ENCODE peak calls at places on chromosomes 5 and 9, in nine cellular contexts. P, X, Z, T, C, N, Q, V and D are unnamed samples.
A peak's percentile ranks its signal among the peaks of the same experiment; 100 is the strongest.

GRCh38 chr5:51618234-51618633 is 235.0 kb downstream of the ISL1 start:
- DNase-seq in T (no peak), N (no peak), Q (no peak), Z (no peak), C (no peak), X (peak; percentile 41), P (no peak), V (no peak), D (no peak)

GRCh38 chr5:93088566-93088965 is 492.5 kb downstream of the NR2F1-AS1 start:
- DNase-seq in T (no peak), X (no peak), P (no peak), V (no peak), Q (no peak), C (no peak), N (no peak), Z (no peak), D (no peak)

GRCh38 chr9:95726756-95727155 is 148.7 kb upstream of the ERCC6L2 start:
- DNase-seq in X (peak; percentile 74), V (no peak), Z (no peak), T (no peak), P (no peak), C (peak; percentile 48), N (no peak), Q (no peak), D (peak; percentile 8)

GRCh38 chr9:26535146-26535545 is 357.5 kb downstream of the CAAP1 start:
- DNase-seq in C (no peak), Z (no peak), T (no peak), Q (no peak), P (no peak), N (no peak), X (no peak), V (no peak), D (no peak)

GRCh38 chr9:135971892-135972291 is 10.7 kb upstream of the UBAC1 start:
- DNase-seq in V (no peak), X (peak; percentile 96), Q (no peak), Z (peak; percentile 50), P (peak; percentile 86), C (peak; percentile 71), T (no peak), N (peak; percentile 81), D (no peak)

GRCh38 chr9:76423216-76424177 is 29.3 kb upstream of the RFK start:
- DNase-seq in X (no peak), N (no peak), V (no peak), T (no peak), P (no peak), Q (no peak), C (peak; percentile 96), Z (no peak), D (no peak)

GRCh38 chr5:159514229-159514822 is 184.0 kb upstream of the IL12B start:
- DNase-seq in Q (no peak), X (no peak), N (no peak), Z (no peak), T (no peak), P (no peak), C (no peak), V (no peak), D (no peak)

GRCh38 chr5:149702953-149703646 is 27.0 kb upstream of the PPARGC1B start:
- DNase-seq in V (no peak), T (no peak), X (no peak), N (no peak), Q (no peak), P (no peak), Z (no peak), C (no peak), D (no peak)

GRCh38 chr9:134494905-134495304 is 146.7 kb upstream of the COL5A1 start:
- DNase-seq in N (no peak), P (no peak), T (peak; percentile 47), Z (no peak), C (no peak), V (no peak), X (no peak), Q (no peak), D (no peak)

GRCh38 chr5:6202615-6203365 is 175.6 kb downstream of the MED10 start:
- DNase-seq in Z (no peak), P (no peak), N (no peak), T (no peak), C (peak; percentile 19), Q (no peak), V (no peak), X (peak; percentile 78), D (no peak)

GRCh38 chr5:9207820-9208418 is 338.0 kb downstream of the SEMA5A start:
- DNase-seq in T (no peak), V (no peak), P (no peak), C (peak; percentile 34), X (peak; percentile 64), Z (no peak), N (no peak), Q (no peak), D (peak; percentile 35)

GRCh38 chr9:88533951-88534455 is 975 bp upstream of the NXNL2 start:
- DNase-seq in Z (no peak), N (peak; percentile 30), T (no peak), C (no peak), P (peak; percentile 88), X (peak; percentile 68), Q (no peak), V (peak; percentile 56), D (no peak)

GRCh38 chr5:152619756-152620155 is 214.7 kb upstream of the NMUR2 start:
- DNase-seq in X (no peak), Q (no peak), V (no peak), C (no peak), N (no peak), Z (no peak), P (no peak), T (no peak), D (no peak)

GRCh38 chr5:132877938-132878337 is 4.5 kb downstream of the LEAP2 start:
- DNase-seq in V (no peak), Q (no peak), N (peak; percentile 40), C (no peak), X (no peak), P (no peak), T (no peak), Z (peak; percentile 64), D (no peak)

GRCh38 chr9:133485531-133486260 is 6.8 kb upstream of the SLC2A6 start:
- DNase-seq in X (no peak), Q (no peak), N (no peak), T (no peak), Z (no peak), V (peak; percentile 40), P (peak; percentile 82), C (no peak), D (no peak)
- H3K4me3 ChIP-seq in X (no peak overlapping the region), Q (no peak overlapping the region), N (no peak overlapping the region), T (no peak overlapping the region), Z (no peak overlapping the region), V (no peak overlapping the region), P (no peak overlapping the region), C (peak overlapping the region; percentile 47), D (no peak overlapping the region)

DNA sequence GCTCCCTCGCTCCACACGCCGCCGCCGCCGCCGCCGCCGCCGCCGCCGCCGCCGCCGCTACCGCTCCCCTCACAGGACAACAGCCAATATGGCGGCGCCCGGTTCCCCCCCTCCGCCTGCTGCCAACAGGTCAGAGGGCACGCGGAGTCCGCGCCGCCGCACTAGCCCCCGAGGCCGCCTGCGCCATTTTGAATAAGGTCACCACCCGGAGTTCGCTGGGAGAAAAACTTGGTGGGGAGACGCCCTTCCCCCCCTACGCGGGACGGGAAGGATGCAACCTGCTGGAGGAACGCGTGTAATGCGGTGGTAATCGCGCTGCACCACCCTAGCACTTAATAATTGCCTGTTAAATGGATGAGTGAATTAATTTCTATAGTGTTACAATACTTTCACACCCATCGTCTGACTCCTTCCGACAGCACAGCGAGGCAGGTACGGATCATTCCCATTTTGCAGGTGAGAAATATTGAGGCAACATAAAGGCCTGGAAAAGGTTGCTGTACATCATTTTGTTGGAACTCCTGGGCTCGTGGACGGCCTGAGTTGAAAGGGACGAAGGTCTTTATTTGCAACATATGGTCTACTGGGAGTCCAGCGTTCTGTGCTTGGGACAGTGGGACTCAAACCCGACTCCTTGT is at the start of gene FAM193B:
- DNase-seq in C (peak; percentile 85), X (peak; percentile 98), Z (peak; percentile 91), Q (peak; percentile 57), V (peak; percentile 81), P (peak; percentile 99), N (peak; percentile 95), T (peak; percentile 97), D (peak; percentile 78)
- TF ChIP-seq POLR2AphosphoS5 in C (no peak), X (peak; percentile 45), Z (peak; percentile 92), Q (no peak), V (no peak), P (peak; percentile 62), N (peak; percentile 77), T (no peak), D (peak; percentile 44)

DNA sequence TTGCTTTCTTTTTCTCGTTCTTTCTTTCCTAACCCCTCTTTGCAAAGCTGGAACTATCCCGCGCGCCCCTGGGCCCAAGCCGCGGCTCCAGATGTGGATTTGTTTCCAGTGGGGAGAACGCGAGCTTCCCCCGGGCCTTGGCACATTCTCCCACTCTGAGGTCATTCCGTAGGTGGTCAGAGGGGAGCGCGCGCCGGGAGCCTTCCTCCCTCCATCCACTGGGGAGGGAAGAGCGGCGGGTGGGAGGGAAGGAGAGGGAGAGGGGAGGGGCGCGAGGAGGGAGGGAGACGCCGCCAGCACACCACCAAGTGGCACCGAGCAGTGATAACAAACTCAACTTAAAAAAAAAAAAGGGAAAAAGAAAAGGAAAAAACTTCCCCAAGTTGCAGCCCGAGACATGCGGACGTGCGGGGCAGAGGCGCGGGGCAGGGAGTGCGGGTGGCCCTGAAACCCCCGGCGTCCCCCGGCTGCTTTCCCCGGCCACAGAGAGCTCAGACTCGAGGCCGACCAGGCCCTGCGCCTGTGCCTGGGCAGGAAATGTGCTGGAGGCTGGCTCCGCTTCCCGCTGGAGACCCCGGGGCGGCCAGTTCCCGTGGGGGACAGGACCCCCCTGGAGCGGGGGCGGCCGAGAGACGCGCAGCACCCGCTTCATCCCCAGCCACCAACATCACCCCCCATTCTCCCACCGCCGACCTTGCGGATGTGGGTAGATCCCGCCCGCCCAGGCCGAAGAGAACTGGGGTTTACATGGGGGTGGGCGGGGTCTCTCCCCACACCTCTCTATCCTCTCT is 3.1 kb downstream of the IER5L start:
- DNase-seq in C (peak; percentile 57), N (peak; percentile 79), Z (peak; percentile 70), Q (no peak), V (peak; percentile 68), X (peak; percentile 72), P (peak; percentile 90), T (peak; percentile 92), D (no peak)
- TF ChIP-seq CTCF in C (peak; percentile 21), N (no peak), Z (no peak), Q (no peak), V (no peak), X (peak; percentile 17), P (no peak), T (no peak), D (no peak)

GRCh38 chr5:176810084-176810597 is at the start of gene UNC5A:
- DNase-seq in T (no peak), V (peak; percentile 20), N (no peak), Q (no peak), Z (no peak), P (peak; percentile 87), X (peak; percentile 74), C (no peak), D (no peak)

GRCh38 chr5:176809544-176810083 is 745 bp upstream of the UNC5A start:
- DNase-seq in T (no peak), V (no peak), N (no peak), X (peak; percentile 45), C (no peak), P (peak; percentile 72), Q (no peak), Z (no peak), D (no peak)

GRCh38 chr5:176812269-176813259 is 2.2 kb downstream of the UNC5A start:
- DNase-seq in N (no peak), V (no peak), Q (no peak), X (peak; percentile 83), Z (no peak), C (peak; percentile 39), T (no peak), P (no peak), D (no peak)

GRCh38 chr5:176813587-176814312 is 3.4 kb downstream of the UNC5A start:
- DNase-seq in V (no peak), C (no peak), T (no peak), P (no peak), X (no peak), Q (no peak), N (no peak), Z (no peak), D (no peak)

GRCh38 chr5:176810687-176811501 is 535 bp downstream of the UNC5A start:
- DNase-seq in P (peak; percentile 80), Z (no peak), C (no peak), X (peak; percentile 62), V (no peak), Q (no peak), N (no peak), T (no peak), D (no peak)
- H3K4me3 ChIP-seq in P (peak overlapping the region; percentile 32), Z (peak overlapping the region; percentile 22), C (peak overlapping the region; percentile 30), X (peak overlapping the region; percentile 72), V (peak overlapping the region; percentile 13), Q (no peak overlapping the region), N (peak overlapping the region; percentile 46), T (peak overlapping the region; percentile 43), D (peak overlapping the region; percentile 39)